ENCODE peak calls at places on chromosome 7, in seven cellular contexts. F is cardiac fibroblast; U is NCI-H1417; S is activated CD8-positive, alpha-beta memory T cell treated with anti-CD3 and anti-CD28 coated beads, Interleukin-2, amount 50 U/mL, for 4 hours; B is ELR; K is effector CD4-positive, alpha-beta T cell; Y is hepatocyte. M is an unnamed sample.

GRCh38 chr7:82442492-82443043 is 1.0 kb downstream of the CACNA2D1 start:
- DNase-seq in F (peak), U (peak), S (no peak), B (peak), K (no peak), Y (peak), M (peak)

GRCh38 chr7:70044064-70044463 is 445.8 kb downstream of the AUTS2 start:
- DNase-seq in F (no peak), U (peak), S (no peak), B (no peak), K (no peak), Y (peak), M (no peak)

GRCh38 chr7:130595986-130596385 is 72.6 kb downstream of the COPG2 start:
- DNase-seq in F (peak), U (no peak), S (no peak), B (no peak), K (no peak), Y (peak), M (no peak)

GRCh38 chr7:117949232-117949631 is 76.0 kb upstream of the CTTNBP2 start:
- DNase-seq in F (no peak), U (no peak), S (no peak), B (no peak), K (no peak), Y (peak), M (no peak)

GRCh38 chr7:25985196-25985595 is 166.8 kb upstream of the NFE2L3 start:
- DNase-seq in F (no peak), U (no peak), S (no peak), B (no peak), K (no peak), Y (no peak), M (no peak)

GRCh38 chr7:34463830-34464229 is 194.2 kb upstream of the NPSR1 start:
- DNase-seq in F (peak), U (no peak), S (no peak), B (peak), K (no peak), Y (peak), M (no peak)

GRCh38 chr7:50531401-50531906 is 33.8 kb downstream of the DDC start:
- DNase-seq in F (peak), U (peak), S (no peak), B (peak), K (no peak), Y (peak), M (peak)

GRCh38 chr7:91875851-91876250 is 4.7 kb downstream of the MTERF1 start:
- DNase-seq in F (peak), U (no peak), S (no peak), B (no peak), K (no peak), Y (no peak), M (no peak)

GRCh38 chr7:108156897-108157605 is 26.9 kb upstream of the LAMB4 start:
- DNase-seq in F (peak), U (no peak), S (no peak), B (peak), K (no peak), Y (no peak), M (no peak)

GRCh38 chr7:127478040-127478386 is 85.5 kb upstream of the ZNF800 start:
- DNase-seq in F (no peak), U (no peak), S (no peak), B (no peak), K (no peak), Y (no peak), M (no peak)

GRCh38 chr7:21771906-21772610 is 173.6 kb downstream of the CDCA7L start:
- DNase-seq in F (peak), U (peak), S (no peak), B (no peak), K (no peak), Y (no peak), M (peak)